ENCODE peak calls at places on chromosomes 4 and X, in five cellular contexts. One of them, this sample, is unnamed.

GRCh38 chr4:140675599-140676231 is 80.5 kb downstream of the TBC1D9 start:
- DNase-seq in nucleus accumbens: no peak
- DNase-seq in C1 segment of cervical spinal cord: no peak
- DNase-seq in bronchial epithelial cell: peak
- DNase-seq in dorsolateral prefrontal cortex: no peak
- DNase-seq in this sample: no peak

GRCh38 chr4:121784975-121785374 is 16.1 kb upstream of the EXOSC9 start:
- DNase-seq in nucleus accumbens: no peak
- DNase-seq in C1 segment of cervical spinal cord: no peak
- DNase-seq in bronchial epithelial cell: peak
- DNase-seq in dorsolateral prefrontal cortex: no peak
- DNase-seq in this sample: no peak

GRCh38 chr4:17817027-17817426 is 6.2 kb downstream of the NCAPG start:
- DNase-seq in nucleus accumbens: no peak
- DNase-seq in C1 segment of cervical spinal cord: no peak
- DNase-seq in bronchial epithelial cell: peak
- DNase-seq in dorsolateral prefrontal cortex: no peak
- DNase-seq in this sample: no peak

GRCh38 chrX:22629105-22629725 is 356.5 kb downstream of the CBLL2 start:
- DNase-seq in nucleus accumbens: no peak
- DNase-seq in C1 segment of cervical spinal cord: no peak
- DNase-seq in bronchial epithelial cell: peak
- DNase-seq in dorsolateral prefrontal cortex: no peak
- DNase-seq in this sample: no peak

GRCh38 chrX:141439651-141440050 is 144.9 kb downstream of the SPANXA1 start:
- DNase-seq in nucleus accumbens: no peak
- DNase-seq in C1 segment of cervical spinal cord: no peak
- DNase-seq in bronchial epithelial cell: no peak
- DNase-seq in dorsolateral prefrontal cortex: no peak
- DNase-seq in this sample: no peak

GRCh38 chr4:101954351-101954750 is 163.8 kb downstream of the BANK1 start:
- DNase-seq in nucleus accumbens: no peak
- DNase-seq in C1 segment of cervical spinal cord: no peak
- DNase-seq in bronchial epithelial cell: no peak
- DNase-seq in dorsolateral prefrontal cortex: no peak
- DNase-seq in this sample: no peak

GRCh38 chr4:111064342-111064993 is 441.6 kb upstream of the PITX2 start:
- DNase-seq in nucleus accumbens: no peak
- DNase-seq in C1 segment of cervical spinal cord: no peak
- DNase-seq in bronchial epithelial cell: peak
- DNase-seq in dorsolateral prefrontal cortex: no peak
- DNase-seq in this sample: no peak

GRCh38 chr4:1010522-1011021 is 854 bp upstream of the FGFRL1 start:
- DNase-seq in nucleus accumbens: no peak
- DNase-seq in C1 segment of cervical spinal cord: no peak
- DNase-seq in bronchial epithelial cell: peak
- DNase-seq in dorsolateral prefrontal cortex: no peak
- DNase-seq in this sample: peak

GRCh38 chr4:149371021-149371420 is 444.6 kb downstream of the IQCM start:
- DNase-seq in nucleus accumbens: no peak
- DNase-seq in C1 segment of cervical spinal cord: no peak
- DNase-seq in bronchial epithelial cell: peak
- DNase-seq in dorsolateral prefrontal cortex: no peak
- DNase-seq in this sample: no peak

GRCh38 chr4:183905081-183905592 is at the start of gene STOX2:
- DNase-seq in nucleus accumbens: peak
- DNase-seq in C1 segment of cervical spinal cord: peak
- DNase-seq in bronchial epithelial cell: peak
- DNase-seq in dorsolateral prefrontal cortex: peak
- DNase-seq in this sample: peak

GRCh38 chr4:185215261-185215660 is 5.9 kb downstream of the SNX25 start:
- DNase-seq in nucleus accumbens: no peak
- DNase-seq in C1 segment of cervical spinal cord: no peak
- DNase-seq in bronchial epithelial cell: no peak
- DNase-seq in dorsolateral prefrontal cortex: no peak
- DNase-seq in this sample: no peak

GRCh38 chrX:130770615-130771014 is 132.4 kb downstream of the ENOX2 start:
- DNase-seq in nucleus accumbens: no peak
- DNase-seq in C1 segment of cervical spinal cord: no peak
- DNase-seq in bronchial epithelial cell: peak
- DNase-seq in dorsolateral prefrontal cortex: no peak
- DNase-seq in this sample: no peak

GRCh38 chrX:15447985-15448639 is 45.0 kb downstream of the PIR start:
- DNase-seq in nucleus accumbens: no peak
- DNase-seq in C1 segment of cervical spinal cord: no peak
- DNase-seq in bronchial epithelial cell: no peak
- DNase-seq in dorsolateral prefrontal cortex: no peak
- DNase-seq in this sample: no peak

GRCh38 chrX:69555396-69556023 is 51.4 kb downstream of the NALF2 start:
- DNase-seq in nucleus accumbens: no peak
- DNase-seq in C1 segment of cervical spinal cord: no peak
- DNase-seq in bronchial epithelial cell: no peak
- DNase-seq in dorsolateral prefrontal cortex: no peak
- DNase-seq in this sample: no peak

GRCh38 chr4:55397521-55398321 is 2.0 kb downstream of the TMEM165 start:
- DNase-seq in nucleus accumbens: no peak
- DNase-seq in C1 segment of cervical spinal cord: no peak
- DNase-seq in bronchial epithelial cell: peak
- DNase-seq in dorsolateral prefrontal cortex: no peak
- DNase-seq in this sample: no peak

GRCh38 chrX:32532282-32532681 is 679.1 kb downstream of the DMD start:
- DNase-seq in nucleus accumbens: no peak
- DNase-seq in C1 segment of cervical spinal cord: no peak
- DNase-seq in bronchial epithelial cell: no peak
- DNase-seq in dorsolateral prefrontal cortex: no peak
- DNase-seq in this sample: no peak

GRCh38 chr4:55074386-55074785 is 51.0 kb downstream of the KDR start:
- DNase-seq in nucleus accumbens: no peak
- DNase-seq in C1 segment of cervical spinal cord: no peak
- DNase-seq in bronchial epithelial cell: no peak
- DNase-seq in dorsolateral prefrontal cortex: no peak
- DNase-seq in this sample: no peak

GRCh38 chr4:185209031-185209851 is at the start of gene SNX25:
- DNase-seq in nucleus accumbens: peak
- DNase-seq in C1 segment of cervical spinal cord: peak
- DNase-seq in bronchial epithelial cell: peak
- DNase-seq in dorsolateral prefrontal cortex: peak
- DNase-seq in this sample: peak

GRCh38 chrX:136209016-136209738 is 42.0 kb downstream of the MAP7D3 start:
- DNase-seq in nucleus accumbens: peak
- DNase-seq in C1 segment of cervical spinal cord: no peak
- DNase-seq in bronchial epithelial cell: no peak
- DNase-seq in dorsolateral prefrontal cortex: peak
- DNase-seq in this sample: peak

GRCh38 chr4:139900964-139901376 is 235.4 kb downstream of the MGST2 start:
- DNase-seq in nucleus accumbens: no peak
- DNase-seq in C1 segment of cervical spinal cord: no peak
- DNase-seq in bronchial epithelial cell: peak
- DNase-seq in dorsolateral prefrontal cortex: no peak
- DNase-seq in this sample: no peak

GRCh38 chr4:47374477-47374876 is 89.0 kb downstream of the COMMD8 start:
- DNase-seq in nucleus accumbens: no peak
- DNase-seq in C1 segment of cervical spinal cord: no peak
- DNase-seq in bronchial epithelial cell: no peak
- DNase-seq in dorsolateral prefrontal cortex: no peak
- DNase-seq in this sample: no peak

GRCh38 chrX:104351173-104351769 is 96.5 kb upstream of the ESX1 start:
- DNase-seq in nucleus accumbens: peak
- DNase-seq in C1 segment of cervical spinal cord: no peak
- DNase-seq in bronchial epithelial cell: peak
- DNase-seq in dorsolateral prefrontal cortex: no peak
- DNase-seq in this sample: no peak

GRCh38 chr4:143443728-143444127 is 69.8 kb upstream of the SMARCA5 start:
- DNase-seq in nucleus accumbens: no peak
- DNase-seq in C1 segment of cervical spinal cord: no peak
- DNase-seq in bronchial epithelial cell: no peak
- DNase-seq in dorsolateral prefrontal cortex: no peak
- DNase-seq in this sample: no peak

GRCh38 chrX:24341795-24342194 is 18.6 kb upstream of the SUPT20HL1 start:
- DNase-seq in nucleus accumbens: no peak
- DNase-seq in C1 segment of cervical spinal cord: no peak
- DNase-seq in bronchial epithelial cell: peak
- DNase-seq in dorsolateral prefrontal cortex: no peak
- DNase-seq in this sample: no peak

GRCh38 chrX:55450259-55450658 is 1.7 kb upstream of the MAGEH1 start:
- DNase-seq in nucleus accumbens: no peak
- DNase-seq in C1 segment of cervical spinal cord: peak
- DNase-seq in bronchial epithelial cell: no peak
- DNase-seq in dorsolateral prefrontal cortex: no peak
- DNase-seq in this sample: no peak

GRCh38 chr4:87317527-87317926 is 5.2 kb downstream of the HSD17B13 start:
- DNase-seq in nucleus accumbens: no peak
- DNase-seq in C1 segment of cervical spinal cord: no peak
- DNase-seq in bronchial epithelial cell: peak
- DNase-seq in dorsolateral prefrontal cortex: no peak
- DNase-seq in this sample: no peak

GRCh38 chrX:42189601-42190000 is 266.2 kb upstream of the CASK start:
- DNase-seq in nucleus accumbens: no peak
- DNase-seq in C1 segment of cervical spinal cord: no peak
- DNase-seq in bronchial epithelial cell: no peak
- DNase-seq in dorsolateral prefrontal cortex: no peak
- DNase-seq in this sample: no peak

GRCh38 chr4:138537739-138538138 is 295.6 kb upstream of the SLC7A11 start:
- DNase-seq in nucleus accumbens: no peak
- DNase-seq in C1 segment of cervical spinal cord: no peak
- DNase-seq in bronchial epithelial cell: no peak
- DNase-seq in dorsolateral prefrontal cortex: no peak
- DNase-seq in this sample: no peak

GRCh38 chrX:1031521-1032430 is 180.7 kb downstream of the CRLF2 start:
- DNase-seq in nucleus accumbens: no peak
- DNase-seq in C1 segment of cervical spinal cord: no peak
- DNase-seq in bronchial epithelial cell: no peak
- DNase-seq in dorsolateral prefrontal cortex: no peak
- DNase-seq in this sample: no peak

GRCh38 chr4:75769044-75769443 is 44.7 kb downstream of the USO1 start:
- DNase-seq in nucleus accumbens: no peak
- DNase-seq in C1 segment of cervical spinal cord: no peak
- DNase-seq in bronchial epithelial cell: no peak
- DNase-seq in dorsolateral prefrontal cortex: no peak
- DNase-seq in this sample: no peak

GRCh38 chrX:44432641-44433040 is 89.2 kb upstream of the EFHC2 start:
- DNase-seq in nucleus accumbens: no peak
- DNase-seq in C1 segment of cervical spinal cord: no peak
- DNase-seq in bronchial epithelial cell: peak
- DNase-seq in dorsolateral prefrontal cortex: no peak
- DNase-seq in this sample: no peak

GRCh38 chr4:152849350-152849749 is 69.6 kb downstream of the ARFIP1 start:
- DNase-seq in nucleus accumbens: no peak
- DNase-seq in C1 segment of cervical spinal cord: no peak
- DNase-seq in bronchial epithelial cell: peak
- DNase-seq in dorsolateral prefrontal cortex: no peak
- DNase-seq in this sample: no peak

GRCh38 chr4:53273726-53274125 is 92.1 kb downstream of the SCFD2 start:
- DNase-seq in nucleus accumbens: no peak
- DNase-seq in C1 segment of cervical spinal cord: no peak
- DNase-seq in bronchial epithelial cell: peak
- DNase-seq in dorsolateral prefrontal cortex: no peak
- DNase-seq in this sample: no peak